ENCODE peak calls at places on chromosomes 11 and 22, in seven cellular contexts. W is cardiac muscle cell, G is natural killer cell, C is progenitor cell of endocrine pancreas, X is NCI-H510A treated with DMSO at 0.1 percent for 48 hours, R is gastrocnemius medialis, M is psoas muscle. P is an unnamed sample.
A peak's percentile ranks its signal among the peaks of the same experiment; 100 is the strongest.

GRCh38 chr22:27754247-27754887 is 47.2 kb downstream of the MN1 start:
- DNase-seq in W (no peak), G (no peak), C (no peak), X (no peak), R (no peak), M (no peak), P (peak; percentile 48)

GRCh38 chr11:119673389-119674336 is 55.3 kb downstream of the NECTIN1 start:
- DNase-seq in W (no peak), G (peak; percentile 35), C (no peak), X (no peak), R (no peak), M (no peak), P (no peak)

GRCh38 chr11:33307984-33308383 is 50.8 kb downstream of the HIPK3 start:
- DNase-seq in W (no peak), G (no peak), C (no peak), X (no peak), R (no peak), M (no peak), P (no peak)

GRCh38 chr11:13143486-13144297 is 133.9 kb upstream of the BMAL1 start:
- DNase-seq in W (no peak), G (no peak), C (no peak), X (no peak), R (no peak), M (no peak), P (no peak)

GRCh38 chr11:32072872-32073661 is 17.8 kb upstream of the RCN1 start:
- DNase-seq in W (no peak), G (no peak), C (no peak), X (no peak), R (no peak), M (no peak), P (no peak)

GRCh38 chr11:64003807-64004589 is 17.8 kb downstream of the OTUB1 start:
- DNase-seq in W (no peak), G (no peak), C (no peak), X (no peak), R (no peak), M (no peak), P (no peak)

GRCh38 chr11:126647735-126648134 is 292.2 kb downstream of the ST3GAL4 start:
- DNase-seq in W (no peak), G (no peak), C (no peak), X (no peak), R (no peak), M (no peak), P (no peak)

GRCh38 chr11:69558519-69558941 is 77.1 kb downstream of the LINC01488 start:
- DNase-seq in W (no peak), G (no peak), C (no peak), X (no peak), R (no peak), M (no peak), P (no peak)

GRCh38 chr11:124763156-124763947 is 1.3 kb upstream of the ESAM start:
- DNase-seq in W (peak; percentile 88), G (peak; percentile 77), C (peak; percentile 86), X (peak; percentile 57), R (peak; percentile 58), M (peak; percentile 92), P (peak; percentile 91)

GRCh38 chr22:50189184-50189848 is 3.6 kb downstream of the TRABD start:
- DNase-seq in W (no peak), G (no peak), C (no peak), X (no peak), R (no peak), M (peak; percentile 67), P (peak; percentile 56)

GRCh38 chr22:43838161-43838560 is 24.2 kb downstream of the SULT4A1 start:
- DNase-seq in W (no peak), G (no peak), C (no peak), X (no peak), R (no peak), M (peak; percentile 22), P (no peak)

GRCh38 chr22:38843201-38843715 is 570 bp downstream of the NPTXR start:
- DNase-seq in W (peak; percentile 82), G (peak; percentile 56), C (peak; percentile 48), X (peak; percentile 29), R (no peak), M (peak; percentile 71), P (peak; percentile 60)